ENCODE peak calls at places on chromosomes 2 and 18, in five cellular contexts. One of them, this sample, is unnamed.

GRCh38 chr2:195451160-195451559 is 205.9 kb upstream of the SLC39A10 start:
- DNase-seq in H1: no peak
- DNase-seq in non-pigmented ciliary epithelial cell: no peak
- DNase-seq in GM18507: no peak
- DNase-seq in AG08395: peak
- DNase-seq in this sample: no peak

GRCh38 chr2:206112108-206112507 is 26.1 kb upstream of the INO80D start:
- DNase-seq in H1: peak
- DNase-seq in non-pigmented ciliary epithelial cell: no peak
- DNase-seq in GM18507: no peak
- DNase-seq in AG08395: no peak
- DNase-seq in this sample: no peak

GRCh38 chr2:102074167-102074778 is 68.3 kb upstream of the IL1R1 start:
- DNase-seq in H1: no peak
- DNase-seq in non-pigmented ciliary epithelial cell: no peak
- DNase-seq in GM18507: no peak
- DNase-seq in AG08395: no peak
- DNase-seq in this sample: no peak

GRCh38 chr18:33854086-33854826 is 276.2 kb downstream of the ASXL3 start:
- DNase-seq in H1: no peak
- DNase-seq in non-pigmented ciliary epithelial cell: no peak
- DNase-seq in GM18507: no peak
- DNase-seq in AG08395: no peak
- DNase-seq in this sample: no peak

GRCh38 chr2:207055254-207055653 is 110.5 kb downstream of the KLF7 start:
- DNase-seq in H1: no peak
- DNase-seq in non-pigmented ciliary epithelial cell: no peak
- DNase-seq in GM18507: no peak
- DNase-seq in AG08395: no peak
- DNase-seq in this sample: no peak

GRCh38 chr2:45930396-45930792 is 278.9 kb downstream of the PRKCE start:
- DNase-seq in H1: no peak
- DNase-seq in non-pigmented ciliary epithelial cell: no peak
- DNase-seq in GM18507: no peak
- DNase-seq in AG08395: peak
- DNase-seq in this sample: peak

GRCh38 chr18:49669403-49669802 is 107.5 kb downstream of the LIPG start:
- DNase-seq in H1: no peak
- DNase-seq in non-pigmented ciliary epithelial cell: no peak
- DNase-seq in GM18507: no peak
- DNase-seq in AG08395: no peak
- DNase-seq in this sample: peak

GRCh38 chr2:10720983-10721343 is 467 bp upstream of the ATP6V1C2 start:
- DNase-seq in H1: no peak
- DNase-seq in non-pigmented ciliary epithelial cell: no peak
- DNase-seq in GM18507: no peak
- DNase-seq in AG08395: no peak
- DNase-seq in this sample: peak

GRCh38 chr2:147355706-147356105 is 489.1 kb upstream of the ACVR2A start:
- DNase-seq in H1: no peak
- DNase-seq in non-pigmented ciliary epithelial cell: no peak
- DNase-seq in GM18507: no peak
- DNase-seq in AG08395: no peak
- DNase-seq in this sample: no peak

GRCh38 chr2:64711260-64711659 is 57.5 kb upstream of the SERTAD2 start:
- DNase-seq in H1: no peak
- DNase-seq in non-pigmented ciliary epithelial cell: no peak
- DNase-seq in GM18507: no peak
- DNase-seq in AG08395: no peak
- DNase-seq in this sample: no peak

GRCh38 chr18:72866901-72867701 is 686 bp downstream of the NETO1 start:
- DNase-seq in H1: peak
- DNase-seq in non-pigmented ciliary epithelial cell: no peak
- DNase-seq in GM18507: no peak
- DNase-seq in AG08395: no peak
- DNase-seq in this sample: peak

GRCh38 chr2:110853516-110853915 is 121.1 kb downstream of the ACOXL start:
- DNase-seq in H1: no peak
- DNase-seq in non-pigmented ciliary epithelial cell: no peak
- DNase-seq in GM18507: no peak
- DNase-seq in AG08395: peak
- DNase-seq in this sample: peak

GRCh38 chr2:43131890-43132522 is 94.4 kb downstream of the ZFP36L2 start:
- DNase-seq in H1: no peak
- DNase-seq in non-pigmented ciliary epithelial cell: no peak
- DNase-seq in GM18507: no peak
- DNase-seq in AG08395: no peak
- DNase-seq in this sample: no peak

GRCh38 chr2:6924918-6925194 is 7.6 kb downstream of the RNF144A start:
- DNase-seq in H1: no peak
- DNase-seq in non-pigmented ciliary epithelial cell: no peak
- DNase-seq in GM18507: no peak
- DNase-seq in AG08395: no peak
- DNase-seq in this sample: no peak

GRCh38 chr2:234706086-234706485 is 209.2 kb upstream of the ARL4C start:
- DNase-seq in H1: no peak
- DNase-seq in non-pigmented ciliary epithelial cell: no peak
- DNase-seq in GM18507: no peak
- DNase-seq in AG08395: no peak
- DNase-seq in this sample: no peak

GRCh38 chr2:189221811-189222210 is 42.2 kb upstream of the COL5A2 start:
- DNase-seq in H1: no peak
- DNase-seq in non-pigmented ciliary epithelial cell: no peak
- DNase-seq in GM18507: no peak
- DNase-seq in AG08395: no peak
- DNase-seq in this sample: no peak

This sample was measured in NCI-H146.